ENCODE peak calls at places on chromosomes 12 and 14, in seven cellular contexts. F is adrenal gland, R is H7, T is lung, J is heart left ventricle, H is lower lobe of right lung, U is GM23338. A is an unnamed sample. For H3K36me3, the result is how much of the 10 kb centered on the place peaks cover.

GRCh38 chr12:19657401-19657800 is 218.1 kb downstream of the AEBP2 start:
- DNase-seq in J (no peak), T (no peak), U (no peak), R (no peak), F (no peak), H (no peak), A (no peak)

GRCh38 chr14:41072776-41073175 is 533.9 kb upstream of the LRFN5 start:
- DNase-seq in J (no peak), U (no peak), F (no peak), T (no peak), H (no peak), R (no peak), A (no peak)

GRCh38 chr12:76927170-76927784 is 48.5 kb upstream of the CSRP2 start:
- DNase-seq in R (peak), T (no peak), H (no peak), F (no peak), U (peak), J (no peak), A (peak)

GRCh38 chr12:104219908-104220404 is 4.4 kb downstream of the TXNRD1 start:
- DNase-seq in J (no peak), H (no peak), T (peak), R (no peak), F (peak), U (no peak), A (no peak)

GRCh38 chr12:121970901-121971300 is 50.8 kb upstream of the BCL7A start:
- DNase-seq in T (no peak), J (peak), F (peak), H (no peak), R (no peak), U (no peak), A (peak)

GRCh38 chr14:70654609-70655008 is 12.9 kb downstream of the TTC9 start:
- DNase-seq in T (no peak), R (no peak), J (no peak), U (no peak), F (no peak), H (no peak), A (no peak)

GRCh38 chr12:51695241-51696010 is 104.4 kb downstream of the SCN8A start:
- DNase-seq in T (no peak), H (no peak), J (no peak), U (peak), R (no peak), F (no peak), A (no peak)

GRCh38 chr14:97077253-97077653 is 280.1 kb downstream of the VRK1 start:
- DNase-seq in U (no peak), H (peak), T (no peak), R (no peak), J (peak), F (peak), A (no peak)

GRCh38 chr14:31934767-31935266 is 142.3 kb upstream of the ARHGAP5 start:
- DNase-seq in H (no peak), J (peak), R (peak), T (no peak), U (peak), F (peak), A (peak)

GRCh38 chr12:48029811-48030650 is 25.8 kb upstream of the COL2A1 start:
- DNase-seq in T (no peak), J (no peak), H (no peak), F (no peak), U (no peak), R (peak), A (no peak)

GRCh38 chr12:2959194-2959507 is at the start of gene TEAD4:
- DNase-seq in R (peak), J (peak), T (peak), H (peak), F (no peak), U (peak), A (peak)

GRCh38 chr12:125079084-125079483 is 13.8 kb downstream of the AACS start:
- DNase-seq in T (no peak), R (no peak), F (no peak), J (no peak), U (no peak), H (no peak), A (no peak)

GRCh38 chr12:125076103-125076502 is 10.9 kb downstream of the AACS start:
- DNase-seq in F (no peak), H (no peak), U (no peak), R (no peak), J (no peak), T (no peak), A (no peak)

GRCh38 chr12:125083092-125083491 is 17.9 kb downstream of the AACS start:
- DNase-seq in F (no peak), U (no peak), T (no peak), R (no peak), J (no peak), H (no peak), A (no peak)

GRCh38 chr12:125081427-125081826 is 16.2 kb downstream of the AACS start:
- DNase-seq in F (no peak), T (no peak), U (no peak), R (no peak), H (no peak), J (no peak), A (no peak)

DNA sequence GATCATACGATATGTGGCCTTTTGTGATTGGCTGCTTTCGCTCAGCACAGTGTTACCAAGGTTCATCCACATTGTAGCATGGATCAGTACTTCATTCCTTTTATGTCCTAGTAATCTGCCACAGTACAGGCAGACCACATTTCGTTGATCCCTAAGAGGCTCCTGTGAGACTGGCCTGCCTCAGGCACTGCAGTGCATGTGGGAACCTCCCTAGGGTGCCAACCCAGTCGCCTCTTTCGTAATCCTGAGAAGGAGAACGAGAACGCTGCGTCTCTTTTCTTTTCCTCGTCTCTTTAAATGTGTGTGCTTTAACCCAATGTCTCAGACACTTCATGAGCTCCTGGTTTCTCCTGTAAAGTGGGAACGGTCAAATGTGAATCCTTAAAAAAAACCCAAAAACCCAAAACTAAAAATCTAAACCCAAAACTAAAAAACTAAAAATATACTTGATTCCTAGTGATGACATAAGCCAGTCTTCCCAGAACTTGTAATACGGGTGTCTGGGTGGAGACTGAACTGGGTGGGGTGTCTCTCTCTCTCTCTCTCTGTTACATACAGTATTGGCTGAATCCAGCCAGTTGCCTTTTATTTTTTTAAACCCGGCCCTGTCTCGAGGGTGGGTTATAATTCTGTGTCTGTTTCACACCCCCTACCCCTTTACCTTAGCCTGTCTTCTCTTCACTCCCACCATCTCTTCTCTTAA is 14.9 kb downstream of the AACS start:
- DNase-seq in H (peak), T (no peak), F (no peak), R (no peak), U (no peak), J (no peak), A (no peak)
- H3K36me3 ChIP-seq in H (under half), T (under half), F (under half), R (under half), U (under half), J (under half), A (half or more)

GRCh38 chr12:112182499-112182898 is 57.1 kb downstream of the TRAFD1 start:
- DNase-seq in J (no peak), T (no peak), F (no peak), U (no peak), R (peak), H (no peak), A (no peak)

GRCh38 chr12:112184056-112184887 is 58.9 kb downstream of the TRAFD1 start:
- DNase-seq in R (peak), H (no peak), U (no peak), T (no peak), J (no peak), F (no peak), A (no peak)

GRCh38 chr12:112185093-112185923 is 59.9 kb downstream of the TRAFD1 start:
- DNase-seq in R (peak), F (no peak), J (no peak), H (no peak), U (no peak), T (no peak), A (no peak)

GRCh38 chr12:112183141-112183581 is 57.8 kb downstream of the TRAFD1 start:
- DNase-seq in H (no peak), R (peak), U (no peak), T (no peak), J (no peak), F (no peak), A (no peak)

DNA sequence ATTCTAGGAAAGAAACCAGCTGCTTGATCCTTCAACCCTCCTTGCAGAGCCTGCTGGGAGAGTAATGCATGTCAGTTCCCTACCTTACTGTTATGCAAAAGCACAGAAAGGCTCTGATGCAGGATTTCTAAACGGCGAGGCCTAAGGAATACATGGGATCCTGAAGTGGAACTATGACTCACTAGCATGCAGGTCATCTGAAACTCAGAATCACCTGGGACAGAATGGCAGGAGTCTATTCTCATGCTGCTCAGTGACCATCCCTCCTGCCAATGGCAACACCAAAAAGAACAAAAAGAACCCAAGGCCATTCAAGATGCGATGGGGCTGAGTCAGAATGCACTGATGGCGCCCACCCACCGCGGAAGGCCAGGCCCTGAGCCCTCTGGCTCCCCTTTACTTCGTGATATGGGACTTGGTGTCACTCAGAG is 58.2 kb downstream of the TRAFD1 start:
- DNase-seq in U (no peak), H (no peak), R (peak), F (no peak), T (no peak), J (no peak), A (peak)
- H3K36me3 ChIP-seq in U (under half), H (half or more), R (under half), F (under half), T (under half), J (half or more), A (under half)

DNA sequence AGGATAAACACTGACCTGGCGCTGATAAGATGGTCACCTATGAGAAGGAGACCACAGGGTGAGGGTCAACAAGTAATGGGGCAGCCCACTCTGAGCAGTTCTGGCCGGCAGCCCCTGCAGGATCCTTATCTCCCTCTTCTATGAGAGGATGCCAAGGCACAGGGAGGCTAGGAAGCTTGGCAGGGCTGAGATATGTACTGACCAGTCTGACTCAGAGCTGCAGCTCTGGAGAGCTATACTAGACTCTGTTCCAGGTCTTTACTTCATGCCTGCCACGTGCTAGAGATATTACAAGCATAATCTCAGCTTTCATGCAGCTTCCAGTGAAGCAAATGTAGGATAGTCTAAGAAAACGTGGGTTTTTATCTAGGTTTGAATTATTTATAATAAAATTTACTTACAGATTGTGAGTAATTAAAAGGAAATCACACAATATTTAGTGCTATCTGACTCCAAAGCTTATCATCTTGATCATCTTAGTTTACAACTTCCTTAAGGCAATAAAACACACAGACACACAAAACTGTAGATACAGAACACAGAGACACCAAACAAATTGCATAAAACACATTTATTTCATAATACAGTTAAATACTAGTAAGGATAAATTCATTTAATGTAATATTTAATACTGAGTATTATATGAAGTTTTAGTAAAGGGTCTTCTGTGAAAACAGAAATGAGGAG is 32.3 kb downstream of the GIT2 start:
- DNase-seq in H (no peak), J (no peak), T (no peak), R (no peak), F (peak), U (no peak), A (no peak)
- H3K36me3 ChIP-seq in H (half or more), J (half or more), T (under half), R (under half), F (under half), U (under half), A (half or more)

GRCh38 chr14:24157331-24157730 is 3.7 kb upstream of the IRF9 start:
- DNase-seq in H (no peak), F (no peak), T (no peak), R (no peak), U (no peak), J (no peak), A (no peak)

GRCh38 chr14:24162083-24162482 is 1.0 kb downstream of the IRF9 start:
- DNase-seq in H (peak), F (no peak), J (peak), U (no peak), T (no peak), R (no peak), A (no peak)

GRCh38 chr14:24160850-24161804 is at the start of gene IRF9:
- DNase-seq in U (peak), J (peak), F (peak), T (peak), R (peak), H (peak), A (peak)

GRCh38 chr14:24159777-24160498 is 1.1 kb upstream of the IRF9 start:
- DNase-seq in H (peak), J (no peak), R (no peak), U (no peak), F (no peak), T (no peak), A (no peak)

DNA sequence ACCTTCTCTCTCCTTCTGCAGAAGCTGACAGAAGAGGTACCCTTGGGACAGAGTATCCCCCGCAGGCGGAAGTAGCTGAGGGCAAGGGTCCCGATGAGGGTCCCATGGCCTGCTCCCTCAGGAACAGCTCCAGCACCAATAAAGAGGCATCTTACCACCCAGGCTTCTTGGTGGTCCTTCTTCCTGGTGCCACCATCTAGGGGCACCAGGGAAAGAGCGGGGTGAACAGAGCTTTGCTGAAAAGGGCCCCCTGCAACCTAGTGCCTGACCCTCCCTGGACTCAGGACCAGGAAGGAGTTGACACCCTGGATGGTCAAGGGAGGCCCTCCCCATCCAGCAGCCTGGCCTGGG is 591 bp upstream of the IRF9 start:
- DNase-seq in R (no peak), F (no peak), T (no peak), U (no peak), H (no peak), J (no peak), A (no peak)
- H3K36me3 ChIP-seq in R (under half), F (under half), T (half or more), U (under half), H (half or more), J (half or more), A (half or more)

DNA sequence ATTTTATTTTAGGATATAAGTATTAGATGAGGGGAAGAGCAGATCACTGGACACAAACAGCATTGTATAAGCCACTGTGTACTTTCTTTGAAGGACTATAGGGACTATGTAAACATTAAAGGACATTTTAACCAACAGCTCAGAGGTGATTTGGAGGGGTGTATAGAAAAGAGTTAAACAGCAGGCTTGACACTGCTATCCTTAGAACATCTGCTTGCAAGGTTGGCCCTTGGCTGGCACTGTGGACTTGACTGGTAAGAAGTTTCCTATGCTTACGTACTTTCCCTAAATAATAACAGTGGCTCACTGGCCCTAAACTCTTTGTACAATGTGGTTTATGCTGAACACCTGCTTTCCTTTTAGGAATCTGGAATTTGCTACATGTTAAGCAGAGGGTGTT is 28.7 kb downstream of the ZFYVE26 start:
- DNase-seq in T (no peak), R (no peak), F (no peak), H (no peak), J (no peak), U (no peak), A (no peak)
- H3K36me3 ChIP-seq in T (under half), R (under half), F (under half), H (half or more), J (half or more), U (under half), A (half or more)

GRCh38 chr12:5840900-5841299 is 104.2 kb downstream of the ANO2 start:
- DNase-seq in R (peak), J (no peak), U (peak), F (no peak), H (no peak), T (no peak), A (peak)
- H3K36me3 ChIP-seq in R (under half), J (under half), U (under half), F (under half), H (under half), T (under half), A (under half)

GRCh38 chr14:102977475-102977874 is 55.0 kb downstream of the AMN start:
- DNase-seq in H (no peak), U (no peak), R (no peak), J (no peak), T (no peak), F (no peak), A (no peak)

GRCh38 chr14:102979406-102979805 is 56.9 kb downstream of the AMN start:
- DNase-seq in T (no peak), R (no peak), F (no peak), H (no peak), J (no peak), U (no peak), A (no peak)

GRCh38 chr14:102982852-102983470 is 60.5 kb downstream of the AMN start:
- DNase-seq in J (no peak), U (no peak), R (peak), F (no peak), T (no peak), H (no peak), A (no peak)

GRCh38 chr14:102983496-102983895 is 61.0 kb downstream of the AMN start:
- DNase-seq in T (no peak), R (no peak), F (no peak), U (no peak), H (no peak), J (no peak), A (no peak)

GRCh38 chr14:102980409-102980810 is 57.9 kb downstream of the AMN start:
- DNase-seq in F (no peak), R (no peak), T (no peak), H (no peak), U (no peak), J (no peak), A (no peak)
- H3K36me3 ChIP-seq in F (under half), R (under half), T (half or more), H (half or more), U (under half), J (half or more), A (half or more)

GRCh38 chr12:1425396-1425729 is 169.0 kb downstream of the FBXL14 start:
- DNase-seq in R (no peak), H (no peak), U (no peak), F (no peak), T (no peak), J (no peak), A (no peak)
- H3K36me3 ChIP-seq in R (under half), H (under half), U (under half), F (under half), T (under half), J (under half), A (under half)

GRCh38 chr14:99769123-99769522 is 24.1 kb upstream of the EML1 start:
- DNase-seq in R (no peak), J (no peak), U (no peak), H (no peak), T (no peak), F (no peak), A (peak)
- H3K36me3 ChIP-seq in R (under half), J (under half), U (under half), H (under half), T (under half), F (under half), A (under half)

A was measured in endodermal cell.